ENCODE peak calls at places on chromosomes 16 and 17, in nine cellular contexts. U is neural progenitor cell, W is heart right ventricle, O is SK-N-SH, L is left lung, D is tibial artery, G is tibial nerve, T is uterus, I is spleen. B is an unnamed sample.

GRCh38 chr16:87499189-87499486 is 6.3 kb upstream of the ZCCHC14 start:
- DNase-seq in U (no peak), W (no peak), O (no peak), L (no peak), D (no peak), G (no peak), T (no peak), I (no peak), B (peak; percentile 84)

GRCh38 chr17:17403899-17404576 is 72.8 kb upstream of the MED9 start:
- DNase-seq in U (no peak), W (no peak), O (peak; percentile 79), L (no peak), D (no peak), G (no peak), T (no peak), I (peak; percentile 93), B (no peak)

GRCh38 chr17:73634629-73635028 is 9.6 kb downstream of the SDK2 start:
- DNase-seq in U (no peak), W (no peak), O (no peak), L (no peak), D (no peak), G (no peak), T (no peak), I (no peak), B (no peak)

GRCh38 chr16:74608944-74609343 is 2.0 kb upstream of the GLG1 start:
- DNase-seq in U (no peak), W (no peak), O (no peak), L (no peak), D (peak; percentile 49), G (no peak), T (no peak), I (no peak), B (no peak)

GRCh38 chr17:39600469-39601009 is 7.2 kb downstream of the NEUROD2 start:
- DNase-seq in U (no peak), W (no peak), O (peak; percentile 31), L (no peak), D (no peak), G (no peak), T (no peak), I (no peak), B (no peak)

GRCh38 chr17:42679492-42680330 is 1.9 kb downstream of the CCR10 start:
- DNase-seq in U (peak; percentile 92), W (peak; percentile 68), O (peak; percentile 86), L (peak; percentile 80), D (peak; percentile 89), G (no peak), T (peak; percentile 82), I (peak; percentile 96), B (no peak)

GRCh38 chr17:20955437-20956323 is 87.1 kb downstream of the USP22 start:
- DNase-seq in U (no peak), W (no peak), O (no peak), L (no peak), D (no peak), G (no peak), T (peak; percentile 57), I (no peak), B (peak; percentile 49)

GRCh38 chr17:67412057-67412456 is 35.0 kb downstream of the PITPNC1 start:
- DNase-seq in U (no peak), W (no peak), O (no peak), L (no peak), D (no peak), G (no peak), T (no peak), I (no peak), B (no peak)

GRCh38 chr17:42146911-42147607 is 7.7 kb downstream of the RAB5C start:
- DNase-seq in U (no peak), W (no peak), O (no peak), L (no peak), D (no peak), G (no peak), T (no peak), I (no peak), B (no peak)

GRCh38 chr17:20226814-20227482 is 217.8 kb downstream of the SPECC1 start:
- DNase-seq in U (peak; percentile 87), W (peak; percentile 76), O (peak; percentile 85), L (peak; percentile 83), D (peak; percentile 91), G (peak; percentile 69), T (peak; percentile 83), I (peak; percentile 89), B (peak; percentile 50)

GRCh38 chr17:78805301-78805700 is 23.2 kb upstream of the CYTH1 start:
- DNase-seq in U (no peak), W (no peak), O (no peak), L (no peak), D (no peak), G (no peak), T (no peak), I (no peak), B (no peak)

GRCh38 chr16:65114527-65114926 is 7.3 kb downstream of the CDH11 start:
- DNase-seq in U (no peak), W (no peak), O (no peak), L (no peak), D (no peak), G (no peak), T (no peak), I (no peak), B (no peak)

GRCh38 chr17:48624544-48625501 is 1.3 kb downstream of the HOXB9 start:
- DNase-seq in U (peak; percentile 65), W (no peak), O (peak; percentile 73), L (no peak), D (no peak), G (no peak), T (no peak), I (no peak), B (no peak)

GRCh38 chr17:7001562-7001961 is 5.7 kb downstream of the ALOX12 start:
- DNase-seq in U (peak; percentile 52), W (no peak), O (no peak), L (no peak), D (no peak), G (no peak), T (no peak), I (no peak), B (no peak)

GRCh38 chr16:819336-819735 is 18.8 kb upstream of the GNG13 start:
- DNase-seq in U (no peak), W (no peak), O (no peak), L (no peak), D (no peak), G (no peak), T (no peak), I (no peak), B (no peak)

DNA sequence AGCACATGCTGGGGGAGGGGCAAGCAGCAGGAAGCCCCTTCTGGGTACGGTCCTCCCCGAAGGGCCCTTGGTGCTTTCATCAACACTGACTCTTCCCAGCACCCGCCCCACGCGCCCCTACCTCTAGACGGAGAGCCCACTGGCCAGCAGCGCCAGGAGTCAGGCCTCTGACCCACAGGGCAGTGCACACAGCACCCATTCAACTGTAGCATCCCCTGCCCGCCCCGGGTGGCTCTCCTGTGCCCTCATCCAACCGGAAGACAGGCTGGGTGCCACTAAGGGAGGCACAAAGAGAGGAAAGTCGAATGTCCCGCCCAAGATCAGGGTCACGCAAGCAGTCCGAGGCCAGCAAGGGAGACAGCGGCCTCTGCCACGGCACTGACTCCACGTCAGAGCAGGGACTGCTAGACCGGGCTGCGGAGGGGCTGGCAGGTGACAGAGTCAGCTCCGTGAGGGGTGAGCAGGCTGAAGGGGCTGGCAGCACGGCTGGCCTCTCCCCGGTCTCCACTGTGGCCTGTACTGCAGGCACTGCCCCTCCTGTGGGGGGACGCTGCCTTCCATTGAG is 9.8 kb downstream of the MSRB1 start:
- DNase-seq in U (no peak), W (no peak), O (peak; percentile 16), L (no peak), D (no peak), G (no peak), T (no peak), I (no peak), B (no peak)
- TF ChIP-seq CTCF in U (no peak), W (no peak), O (no peak), L (no peak), D (no peak), G (no peak), T (no peak), I (no peak), B (no peak)

GRCh38 chr16:50282955-50283631 is 16.7 kb downstream of the ADCY7 start:
- DNase-seq in U (no peak), W (no peak), O (no peak), L (peak; percentile 34), D (no peak), G (no peak), T (no peak), I (peak; percentile 74), B (no peak)
- H3K4me1 ChIP-seq in U (no peaks in the 10 kb centered on the region), W (no peaks in the 10 kb centered on the region), O (peaks cover 19% of the 10 kb centered on the region), L (peaks cover 84% of the 10 kb centered on the region), D (no peaks in the 10 kb centered on the region), G (peaks cover 15% of the 10 kb centered on the region), T (no peaks in the 10 kb centered on the region), I (peaks cover 79% of the 10 kb centered on the region), B (no peaks in the 10 kb centered on the region)

GRCh38 chr17:36910513-36910912 is 26.8 kb upstream of the LHX1 start:
- DNase-seq in U (no peak), W (no peak), O (no peak), L (no peak), D (no peak), G (no peak), T (no peak), I (no peak), B (no peak)
- H3K27me3 ChIP-seq in U (no peaks in the 10 kb centered on the region), W (peaks cover 82% of the 10 kb centered on the region), O (no peaks in the 10 kb centered on the region), L (peaks cover 5% of the 10 kb centered on the region), D (no peaks in the 10 kb centered on the region), G (no peaks in the 10 kb centered on the region), T (no peaks in the 10 kb centered on the region), I (peaks cover 75% of the 10 kb centered on the region), B (peaks cover 28% of the 10 kb centered on the region)

GRCh38 chr16:9645911-9646310 is 536.3 kb downstream of the GRIN2A start:
- DNase-seq in U (no peak), W (no peak), O (no peak), L (no peak), D (no peak), G (no peak), T (no peak), I (no peak), B (no peak)

GRCh38 chr16:9644258-9644657 is 538.0 kb downstream of the GRIN2A start:
- DNase-seq in U (no peak), W (no peak), O (no peak), L (no peak), D (no peak), G (no peak), T (no peak), I (no peak), B (no peak)

GRCh38 chr16:9650284-9650683 is 531.9 kb downstream of the GRIN2A start:
- DNase-seq in U (no peak), W (no peak), O (no peak), L (no peak), D (no peak), G (no peak), T (no peak), I (no peak), B (no peak)

DNA sequence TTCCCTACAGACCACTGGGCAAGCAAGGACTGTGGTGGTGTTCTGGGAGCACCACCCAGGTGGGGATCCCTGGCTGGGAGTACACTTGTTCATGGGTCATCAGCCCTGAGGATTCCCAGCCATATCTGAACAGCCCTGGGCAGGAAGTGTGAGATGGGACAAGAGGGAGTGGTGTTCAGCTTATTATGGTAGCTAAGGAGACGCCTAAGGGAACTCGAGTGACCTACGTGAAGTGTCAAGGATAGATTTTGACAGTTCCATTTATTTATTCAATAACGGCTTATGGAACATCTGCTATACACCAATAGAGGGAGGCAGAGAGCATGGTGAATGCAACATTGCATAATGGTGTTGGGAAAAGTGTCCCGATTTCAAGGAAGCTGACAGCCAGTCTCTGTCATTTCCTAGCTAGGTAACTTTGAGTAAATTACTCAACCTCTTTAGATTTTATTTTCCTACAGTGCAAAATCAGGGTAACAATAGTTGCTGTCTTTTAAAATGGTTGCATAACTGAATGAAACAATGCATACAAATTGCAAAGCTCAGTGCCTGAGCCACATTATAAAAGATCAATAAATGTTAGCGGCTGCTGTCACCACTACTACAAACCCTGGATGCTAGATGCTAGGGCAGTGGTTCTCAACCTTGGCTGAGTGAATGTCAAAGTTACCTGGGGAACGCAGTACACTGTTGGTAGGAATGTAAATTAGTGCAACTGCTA is 534.1 kb downstream of the GRIN2A start:
- DNase-seq in U (peak; percentile 63), W (peak; percentile 13), O (peak; percentile 33), L (no peak), D (no peak), G (no peak), T (no peak), I (no peak), B (no peak)
- TF ChIP-seq CTCF in U (peak; percentile 74), W (peak; percentile 77), O (peak; percentile 45), L (peak; percentile 62), D (peak; percentile 63), G (peak; percentile 38), T (peak; percentile 36), I (peak; percentile 30), B (peak; percentile 66)